ENCODE peak calls at places on chromosomes 2 and 18, in seven cellular contexts. L, P, K, F, O, X and Q are unnamed samples.
A peak's percentile ranks its signal among the peaks of the same experiment; 100 is the strongest.

GRCh38 chr2:196259507-196260481 is 88.4 kb upstream of the STK17B start:
- DNase-seq in L (peak; percentile 28), P (no peak), K (no peak), F (peak; percentile 48), O (peak; percentile 69), X (no peak), Q (no peak)

GRCh38 chr18:79682896-79683625 is 3.5 kb downstream of the CTDP1 start:
- DNase-seq in L (no peak), P (no peak), K (no peak), F (no peak), O (no peak), X (no peak), Q (no peak)

GRCh38 chr2:15943914-15944313 is 3.6 kb downstream of the MYCN start:
- DNase-seq in L (peak; percentile 24), P (no peak), K (no peak), F (peak; percentile 25), O (no peak), X (no peak), Q (no peak)

GRCh38 chr2:46241344-46241743 is 55.9 kb upstream of the EPAS1 start:
- DNase-seq in L (no peak), P (no peak), K (no peak), F (peak; percentile 24), O (no peak), X (no peak), Q (no peak)

GRCh38 chr18:73884868-73885267 is 262.8 kb downstream of the FBXO15 start:
- DNase-seq in L (no peak), P (no peak), K (no peak), F (no peak), O (no peak), X (no peak), Q (no peak)

GRCh38 chr2:197145471-197146056 is 165.0 kb downstream of the ANKRD44 start:
- DNase-seq in L (no peak), P (no peak), K (no peak), F (no peak), O (no peak), X (no peak), Q (no peak)

GRCh38 chr2:48250943-48251342 is 279.0 kb upstream of the STON1 start:
- DNase-seq in L (no peak), P (no peak), K (no peak), F (no peak), O (no peak), X (no peak), Q (no peak)

GRCh38 chr18:38362286-38362792 is 796.7 kb upstream of the CELF4 start:
- DNase-seq in L (no peak), P (no peak), K (no peak), F (no peak), O (no peak), X (no peak), Q (no peak)

GRCh38 chr2:176854878-176855277 is 357.7 kb upstream of the HNRNPA3 start:
- DNase-seq in L (no peak), P (no peak), K (no peak), F (no peak), O (no peak), X (no peak), Q (no peak)

GRCh38 chr2:14543284-14543683 is 89.2 kb upstream of the LRATD1 start:
- DNase-seq in L (no peak), P (no peak), K (no peak), F (peak; percentile 30), O (no peak), X (no peak), Q (no peak)

GRCh38 chr2:3870997-3871396 is 167.6 kb downstream of the DCDC2C start:
- DNase-seq in L (no peak), P (no peak), K (no peak), F (no peak), O (no peak), X (no peak), Q (no peak)

GRCh38 chr2:102803041-102803896 is 41.4 kb downstream of the TMEM182 start:
- DNase-seq in L (no peak), P (no peak), K (no peak), F (no peak), O (no peak), X (no peak), Q (no peak)

GRCh38 chr2:236981710-236982485 is 103.8 kb upstream of the COPS8 start:
- DNase-seq in L (no peak), P (no peak), K (no peak), F (no peak), O (no peak), X (no peak), Q (no peak)

GRCh38 chr18:46950064-46950656 is 32.8 kb downstream of the KATNAL2 start:
- DNase-seq in L (peak; percentile 32), P (no peak), K (no peak), F (no peak), O (peak; percentile 49), X (no peak), Q (no peak)

GRCh38 chr2:113219889-113220641 is 46.3 kb downstream of the PSD4 start:
- DNase-seq in L (no peak), P (peak; percentile 83), K (no peak), F (peak; percentile 72), O (peak; percentile 49), X (peak; percentile 91), Q (peak; percentile 51)

GRCh38 chr2:150587547-150588209 is 100.2 kb upstream of the RND3 start:
- DNase-seq in L (no peak), P (no peak), K (no peak), F (no peak), O (peak; percentile 3), X (no peak), Q (no peak)

GRCh38 chr2:15517793-15518192 is 43.3 kb downstream of the NBAS start:
- DNase-seq in L (no peak), P (no peak), K (no peak), F (no peak), O (no peak), X (no peak), Q (no peak)

GRCh38 chr2:79861059-79861374 is 348.2 kb downstream of the CTNNA2 start:
- DNase-seq in L (no peak), P (no peak), K (no peak), F (no peak), O (peak; percentile 42), X (no peak), Q (no peak)

GRCh38 chr2:241894056-241894641 is 24.6 kb downstream of the RTP5 start:
- DNase-seq in L (no peak), P (no peak), K (peak; percentile 51), F (no peak), O (peak; percentile 8), X (peak; percentile 41), Q (no peak)

GRCh38 chr2:235021752-235022151 is 69.9 kb downstream of the SH3BP4 start:
- DNase-seq in L (no peak), P (no peak), K (no peak), F (no peak), O (no peak), X (no peak), Q (no peak)

GRCh38 chr2:238750212-238750904 is 97.5 kb upstream of the TWIST2 start:
- DNase-seq in L (no peak), P (no peak), K (no peak), F (no peak), O (no peak), X (no peak), Q (no peak)

GRCh38 chr2:223585691-223586090 is 16.5 kb downstream of the SCG2 start:
- DNase-seq in L (no peak), P (no peak), K (no peak), F (peak; percentile 18), O (no peak), X (no peak), Q (no peak)